ENCODE peak calls at places on chromosomes 4 and X, in eight cellular contexts. Y, C, O, P, W, Z, D and S are unnamed samples.

GRCh38 chrX:97199501-97199900 is 315.8 kb downstream of the RPA4 start:
- DNase-seq in Y (no peak), C (peak), O (no peak), P (no peak), W (no peak), Z (no peak), D (no peak), S (no peak)

GRCh38 chr4:15410750-15411149 is 17.1 kb upstream of the C1QTNF7 start:
- DNase-seq in Y (no peak), C (no peak), O (no peak), P (peak), W (no peak), Z (no peak), D (peak), S (peak)

GRCh38 chr4:89563431-89563830 is 255.8 kb upstream of the GPRIN3 start:
- DNase-seq in Y (no peak), C (no peak), O (no peak), P (no peak), W (no peak), Z (peak), D (peak), S (no peak)

GRCh38 chr4:161869511-161869910 is 294.3 kb downstream of the FSTL5 start:
- DNase-seq in Y (no peak), C (no peak), O (no peak), P (no peak), W (no peak), Z (no peak), D (no peak), S (no peak)

GRCh38 chrX:8815460-8816065 is 14.4 kb upstream of the FAM9A start:
- DNase-seq in Y (peak), C (peak), O (no peak), P (peak), W (peak), Z (peak), D (peak), S (peak)

GRCh38 chr4:122776916-122777315 is 44.4 kb downstream of the BBS12 start:
- DNase-seq in Y (no peak), C (no peak), O (no peak), P (peak), W (no peak), Z (peak), D (peak), S (no peak)

GRCh38 chrX:20463296-20464075 is 196.8 kb upstream of the RPS6KA3 start:
- DNase-seq in Y (no peak), C (no peak), O (no peak), P (no peak), W (no peak), Z (no peak), D (no peak), S (no peak)

GRCh38 chrX:18701621-18702361 is 5.7 kb upstream of the PPEF1 start:
- DNase-seq in Y (peak), C (peak), O (no peak), P (peak), W (peak), Z (peak), D (peak), S (no peak)

GRCh38 chr4:125070869-125071268 is 243.9 kb upstream of the FAT4 start:
- DNase-seq in Y (no peak), C (no peak), O (no peak), P (no peak), W (no peak), Z (peak), D (no peak), S (no peak)

GRCh38 chrX:72002886-72003285 is 92.2 kb downstream of the NHSL2 start:
- DNase-seq in Y (peak), C (peak), O (no peak), P (no peak), W (peak), Z (no peak), D (no peak), S (no peak)

GRCh38 chrX:41145920-41146608 is 60.8 kb downstream of the USP9X start:
- DNase-seq in Y (peak), C (peak), O (no peak), P (no peak), W (peak), Z (peak), D (peak), S (no peak)

GRCh38 chr4:55753856-55754255 is 65.7 kb upstream of the EXOC1L start:
- DNase-seq in Y (no peak), C (no peak), O (no peak), P (no peak), W (no peak), Z (no peak), D (no peak), S (no peak)

GRCh38 chr4:57131849-57132745 is 21.9 kb upstream of the IGFBP7 start:
- DNase-seq in Y (peak), C (peak), O (no peak), P (no peak), W (no peak), Z (peak), D (peak), S (no peak)

GRCh38 chr4:171639540-171639939 is 173.7 kb upstream of the GALNTL6 start:
- DNase-seq in Y (no peak), C (peak), O (no peak), P (no peak), W (peak), Z (no peak), D (no peak), S (no peak)

GRCh38 chrX:56397636-56398035 is 165.5 kb downstream of the KLF8 start:
- DNase-seq in Y (no peak), C (no peak), O (no peak), P (no peak), W (no peak), Z (no peak), D (no peak), S (no peak)

GRCh38 chrX:140360924-140361323 is 143.9 kb downstream of the SOX3 start:
- DNase-seq in Y (no peak), C (no peak), O (no peak), P (no peak), W (no peak), Z (no peak), D (no peak), S (no peak)

GRCh38 chr4:159902648-159903047 is 799.8 kb downstream of the RAPGEF2 start:
- DNase-seq in Y (no peak), C (no peak), O (no peak), P (no peak), W (no peak), Z (no peak), D (no peak), S (no peak)

GRCh38 chr4:12635629-12636028 is 848.5 kb downstream of the RAB28 start:
- DNase-seq in Y (no peak), C (no peak), O (no peak), P (no peak), W (no peak), Z (no peak), D (no peak), S (no peak)

GRCh38 chr4:144343143-144343755 is 202.7 kb upstream of the GYPA start:
- DNase-seq in Y (peak), C (peak), O (no peak), P (no peak), W (no peak), Z (no peak), D (peak), S (peak)

GRCh38 chr4:169014581-169014980 is 4.5 kb upstream of the CBR4 start:
- DNase-seq in Y (no peak), C (no peak), O (no peak), P (no peak), W (no peak), Z (peak), D (no peak), S (no peak)

GRCh38 chr4:80173841-80174240 is 23.5 kb upstream of the PRDM8 start:
- DNase-seq in Y (peak), C (no peak), O (no peak), P (no peak), W (no peak), Z (no peak), D (peak), S (no peak)
- H3K4me3 ChIP-seq in Y (no peak), C (no peak), O (no peak), P (no peak), W (no peak), Z (no peak), D (no peak), S (no peak)

GRCh38 chrX:153828308-153828707 is 2.0 kb downstream of the PDZD4 start:
- DNase-seq in Y (no peak), C (no peak), O (peak), P (no peak), W (no peak), Z (no peak), D (no peak), S (no peak)
- H3K4me3 ChIP-seq in Y (no peak), C (no peak), O (peak), P (peak), W (peak), Z (no peak), D (no peak), S (no peak)

DNA sequence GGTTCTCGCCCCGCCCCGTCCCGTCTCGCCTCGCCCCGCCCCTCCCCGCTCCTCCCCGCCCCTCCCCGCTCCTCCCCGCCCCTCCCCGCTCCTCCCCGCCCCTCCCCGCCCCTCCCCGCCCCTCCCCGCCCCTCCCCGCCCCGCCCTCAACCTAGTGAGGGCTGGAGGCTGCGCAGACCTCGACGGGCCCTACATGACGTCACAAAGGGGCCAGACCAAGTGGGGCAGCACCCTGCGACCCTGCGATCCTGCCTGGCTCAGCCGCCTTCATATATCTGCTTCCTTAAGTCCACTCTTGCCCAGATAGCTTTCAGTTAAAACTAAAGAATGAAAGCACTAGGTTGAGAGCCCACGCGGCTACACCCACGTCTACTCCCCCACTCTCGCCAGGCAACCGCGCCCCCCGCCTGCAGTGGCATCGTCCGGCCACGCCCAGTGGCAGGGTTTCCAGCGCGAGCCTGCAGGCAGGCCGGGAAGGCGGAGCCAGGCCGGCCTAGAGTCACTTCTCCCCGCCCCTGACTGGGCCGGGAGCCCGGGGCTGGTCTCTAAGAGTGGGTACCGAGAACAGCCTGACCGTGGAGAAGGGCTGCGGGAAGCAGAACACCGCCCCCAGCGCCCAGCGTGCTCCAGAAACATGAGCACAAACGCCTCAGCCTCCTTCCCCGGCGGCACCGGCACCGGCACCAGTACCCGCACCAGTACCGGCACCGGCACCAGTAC is 1.5 kb upstream of the MAOA start:
- DNase-seq in Y (peak), C (peak), O (peak), P (peak), W (peak), Z (peak), D (peak), S (no peak)
- H3K4me3 ChIP-seq in Y (peak), C (peak), O (peak), P (peak), W (peak), Z (peak), D (peak), S (peak)

GRCh38 chr4:134677209-134677814 is 475.7 kb upstream of the PABPC4L start:
- DNase-seq in Y (no peak), C (no peak), O (no peak), P (no peak), W (no peak), Z (no peak), D (no peak), S (no peak)
- H3K4me3 ChIP-seq in Y (no peak), C (no peak), O (no peak), P (no peak), W (no peak), Z (no peak), D (no peak), S (no peak)

GRCh38 chr4:2363056-2363719 is 55.3 kb downstream of the ZFYVE28 start:
- DNase-seq in Y (no peak), C (no peak), O (no peak), P (no peak), W (no peak), Z (no peak), D (peak), S (no peak)

GRCh38 chr4:2365913-2366210 is 52.6 kb downstream of the ZFYVE28 start:
- DNase-seq in Y (no peak), C (no peak), O (no peak), P (no peak), W (no peak), Z (no peak), D (no peak), S (no peak)

GRCh38 chr4:2363951-2364653 is 54.3 kb downstream of the ZFYVE28 start:
- DNase-seq in Y (no peak), C (no peak), O (no peak), P (no peak), W (no peak), Z (no peak), D (no peak), S (no peak)

GRCh38 chr4:2365054-2365912 is 53.2 kb downstream of the ZFYVE28 start:
- DNase-seq in Y (no peak), C (no peak), O (no peak), P (no peak), W (no peak), Z (no peak), D (no peak), S (no peak)

DNA sequence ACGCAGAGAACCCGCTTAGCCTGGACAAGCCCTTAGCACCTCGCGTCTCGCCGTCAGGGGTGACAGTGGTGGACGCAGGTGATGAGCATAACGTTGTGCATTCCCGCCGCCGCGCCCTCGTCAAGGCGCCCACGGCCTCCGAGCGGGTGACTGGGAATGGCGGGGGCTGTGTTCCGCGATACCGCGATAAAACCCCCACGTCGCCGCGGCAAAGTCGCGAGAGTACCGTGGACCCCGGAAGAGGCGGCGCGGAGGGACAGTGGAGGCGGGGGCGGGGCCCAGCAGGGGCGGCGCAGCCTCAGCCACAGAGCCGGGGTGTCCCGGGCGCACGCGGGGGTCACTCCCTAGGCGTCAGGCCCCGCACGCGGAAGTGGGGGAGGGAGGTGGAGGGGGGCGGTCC is 53.8 kb downstream of the ZFYVE28 start:
- DNase-seq in Y (peak), C (peak), O (peak), P (peak), W (no peak), Z (peak), D (peak), S (no peak)
- H3K4me3 ChIP-seq in Y (peak), C (peak), O (peak), P (peak), W (peak), Z (peak), D (peak), S (no peak)

GRCh38 chrX:109600114-109600710 is 24.8 kb downstream of the KCNE5 start:
- DNase-seq in Y (peak), C (peak), O (no peak), P (no peak), W (peak), Z (no peak), D (peak), S (no peak)
- H3K4me3 ChIP-seq in Y (no peak), C (no peak), O (no peak), P (no peak), W (no peak), Z (no peak), D (no peak), S (no peak)

DNA sequence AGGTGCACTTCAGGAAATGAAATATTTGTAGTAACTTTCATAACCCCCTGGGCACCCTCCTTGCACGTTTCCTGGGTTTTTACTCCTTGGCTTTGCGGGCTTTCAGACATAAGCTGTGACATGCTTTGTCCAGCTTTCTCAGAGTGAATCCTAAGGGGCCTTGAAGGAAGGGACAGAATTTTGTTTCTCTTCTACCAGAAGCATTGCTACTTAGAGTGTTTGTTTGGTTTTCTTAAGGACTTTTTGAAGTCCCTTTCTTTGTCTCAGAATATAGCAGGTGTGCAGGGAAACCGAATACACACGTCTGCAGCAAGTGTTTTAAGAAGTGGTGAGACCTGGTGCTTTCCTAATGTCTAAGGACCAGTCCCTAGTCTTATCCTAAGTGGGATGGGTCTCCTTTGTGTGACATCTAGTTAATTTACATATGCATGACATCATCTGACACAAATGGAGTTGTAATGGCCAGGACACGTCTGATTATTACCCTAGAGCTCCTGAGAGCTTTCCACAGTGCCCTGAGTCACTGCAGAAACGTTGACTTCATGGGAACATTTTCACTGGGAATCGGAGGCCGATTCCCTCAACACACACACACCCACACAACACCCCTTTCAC is 1.3 kb downstream of the FAM149A start:
- DNase-seq in Y (peak), C (no peak), O (no peak), P (peak), W (no peak), Z (peak), D (no peak), S (no peak)
- H3K4me3 ChIP-seq in Y (no peak), C (no peak), O (peak), P (peak), W (peak), Z (no peak), D (no peak), S (no peak)

GRCh38 chrX:120137439-120137838 is 21.0 kb upstream of the RHOXF2 start:
- DNase-seq in Y (no peak), C (no peak), O (no peak), P (no peak), W (no peak), Z (no peak), D (no peak), S (no peak)
- H3K4me3 ChIP-seq in Y (no peak), C (no peak), O (no peak), P (no peak), W (no peak), Z (no peak), D (no peak), S (no peak)

DNA sequence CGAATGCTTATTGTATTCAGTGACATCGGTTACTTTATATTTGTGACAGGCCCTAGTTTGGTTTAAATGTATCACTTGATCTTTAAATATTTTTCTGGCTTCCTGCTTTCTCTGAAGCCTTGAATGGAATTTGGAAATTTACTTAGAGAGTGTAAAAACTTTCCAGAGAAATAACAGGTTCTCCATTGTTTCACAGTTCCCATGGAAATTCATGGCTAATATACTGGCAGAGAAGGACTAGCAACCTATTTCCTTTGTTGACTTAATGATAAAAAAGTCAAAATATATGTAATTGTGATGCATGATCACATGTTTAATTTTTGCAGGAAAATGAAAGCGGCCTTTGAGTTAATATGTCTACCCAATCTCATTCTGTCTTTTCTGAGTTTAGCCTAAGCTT is 13.2 kb downstream of the NEIL3 start:
- DNase-seq in Y (peak), C (no peak), O (no peak), P (no peak), W (no peak), Z (no peak), D (no peak), S (no peak)
- H3K4me3 ChIP-seq in Y (no peak), C (no peak), O (no peak), P (no peak), W (no peak), Z (no peak), D (no peak), S (no peak)